ENCODE peak calls at places on chromosomes 4 and X, in ten cellular contexts. One of them, this sample, is unnamed.
A peak's percentile ranks its signal among the peaks of the same experiment; 100 is the strongest.

GRCh38 chrX:153926863-153927685 is 1.0 kb upstream of the ARHGAP4 start:
- DNase-seq in HEK293T: no peak
- DNase-seq in B cell: peak; percentile 92
- DNase-seq in AG09319: peak; percentile 7
- DNase-seq in WTC11: no peak
- DNase-seq in astrocyte of the spinal cord: no peak
- DNase-seq in posterior vena cava: no peak
- DNase-seq in left colon: peak; percentile 69
- DNase-seq in IMR-90: peak; percentile 10
- DNase-seq in mesenteric fat pad: no peak
- DNase-seq in this sample: no peak

GRCh38 chrX:45743081-45743533 is 542.4 kb upstream of the DIPK2B start:
- DNase-seq in HEK293T: peak; percentile 53
- DNase-seq in B cell: no peak
- DNase-seq in AG09319: no peak
- DNase-seq in WTC11: peak; percentile 12
- DNase-seq in astrocyte of the spinal cord: peak; percentile 72
- DNase-seq in posterior vena cava: no peak
- DNase-seq in left colon: no peak
- DNase-seq in IMR-90: peak; percentile 75
- DNase-seq in mesenteric fat pad: no peak
- DNase-seq in this sample: no peak

GRCh38 chr4:55830741-55831140 is 11.2 kb downstream of the EXOC1L start:
- DNase-seq in HEK293T: no peak
- DNase-seq in B cell: no peak
- DNase-seq in AG09319: no peak
- DNase-seq in WTC11: no peak
- DNase-seq in astrocyte of the spinal cord: no peak
- DNase-seq in posterior vena cava: no peak
- DNase-seq in left colon: no peak
- DNase-seq in IMR-90: no peak
- DNase-seq in mesenteric fat pad: no peak
- DNase-seq in this sample: no peak

GRCh38 chr4:119025916-119026661 is 109.5 kb upstream of the MYOZ2 start:
- DNase-seq in HEK293T: no peak
- DNase-seq in B cell: no peak
- DNase-seq in AG09319: peak; percentile 82
- DNase-seq in WTC11: no peak
- DNase-seq in astrocyte of the spinal cord: peak; percentile 69
- DNase-seq in posterior vena cava: no peak
- DNase-seq in left colon: no peak
- DNase-seq in IMR-90: peak; percentile 93
- DNase-seq in mesenteric fat pad: no peak
- DNase-seq in this sample: no peak

GRCh38 chr4:120995611-120996010 is 73.1 kb upstream of the PRDM5 start:
- DNase-seq in HEK293T: no peak
- DNase-seq in B cell: no peak
- DNase-seq in AG09319: no peak
- DNase-seq in WTC11: no peak
- DNase-seq in astrocyte of the spinal cord: peak; percentile 3
- DNase-seq in posterior vena cava: no peak
- DNase-seq in left colon: no peak
- DNase-seq in IMR-90: no peak
- DNase-seq in mesenteric fat pad: no peak
- DNase-seq in this sample: no peak

GRCh38 chr4:11623726-11624037 is 195.0 kb upstream of the HS3ST1 start:
- DNase-seq in HEK293T: no peak
- DNase-seq in B cell: peak; percentile 24
- DNase-seq in AG09319: no peak
- DNase-seq in WTC11: peak; percentile 14
- DNase-seq in astrocyte of the spinal cord: peak; percentile 20
- DNase-seq in posterior vena cava: no peak
- DNase-seq in left colon: peak; percentile 59
- DNase-seq in IMR-90: peak; percentile 27
- DNase-seq in mesenteric fat pad: no peak
- DNase-seq in this sample: peak; percentile 17

GRCh38 chrX:76148011-76148665 is 24.7 kb upstream of the PBDC1 start:
- DNase-seq in HEK293T: no peak
- DNase-seq in B cell: no peak
- DNase-seq in AG09319: no peak
- DNase-seq in WTC11: no peak
- DNase-seq in astrocyte of the spinal cord: peak; percentile 46
- DNase-seq in posterior vena cava: no peak
- DNase-seq in left colon: no peak
- DNase-seq in IMR-90: peak; percentile 25
- DNase-seq in mesenteric fat pad: no peak
- DNase-seq in this sample: no peak

GRCh38 chr4:70670332-70671014 is 4.2 kb upstream of the JCHAIN start:
- DNase-seq in HEK293T: no peak
- DNase-seq in B cell: no peak
- DNase-seq in AG09319: no peak
- DNase-seq in WTC11: no peak
- DNase-seq in astrocyte of the spinal cord: peak; percentile 35
- DNase-seq in posterior vena cava: no peak
- DNase-seq in left colon: no peak
- DNase-seq in IMR-90: peak; percentile 75
- DNase-seq in mesenteric fat pad: no peak
- DNase-seq in this sample: no peak

GRCh38 chrX:123673813-123674212 is 59.0 kb downstream of the THOC2 start:
- DNase-seq in HEK293T: no peak
- DNase-seq in B cell: no peak
- DNase-seq in AG09319: no peak
- DNase-seq in WTC11: no peak
- DNase-seq in astrocyte of the spinal cord: no peak
- DNase-seq in posterior vena cava: no peak
- DNase-seq in left colon: no peak
- DNase-seq in IMR-90: no peak
- DNase-seq in mesenteric fat pad: no peak
- DNase-seq in this sample: no peak

GRCh38 chr4:32189788-32190187 is 1469.6 kb downstream of the PCDH7 start:
- DNase-seq in HEK293T: no peak
- DNase-seq in B cell: no peak
- DNase-seq in AG09319: no peak
- DNase-seq in WTC11: no peak
- DNase-seq in astrocyte of the spinal cord: no peak
- DNase-seq in posterior vena cava: no peak
- DNase-seq in left colon: no peak
- DNase-seq in IMR-90: no peak
- DNase-seq in mesenteric fat pad: no peak
- DNase-seq in this sample: no peak

GRCh38 chr4:38791005-38791404 is 8.2 kb upstream of the TLR10 start:
- DNase-seq in HEK293T: no peak
- DNase-seq in B cell: no peak
- DNase-seq in AG09319: no peak
- DNase-seq in WTC11: no peak
- DNase-seq in astrocyte of the spinal cord: no peak
- DNase-seq in posterior vena cava: no peak
- DNase-seq in left colon: no peak
- DNase-seq in IMR-90: no peak
- DNase-seq in mesenteric fat pad: no peak
- DNase-seq in this sample: no peak